ENCODE peak calls at places on chromosomes 2 and 18, in seven cellular contexts. E is upper lobe of right lung, O is spleen, F is psoas muscle, R is stomach, J is fibroblast of lung, N is transverse colon. B is an unnamed sample.
A peak's percentile ranks its signal among the peaks of the same experiment; 100 is the strongest.

GRCh38 chr2:96374211-96374951 is 38.8 kb downstream of the NCAPH start:
- DNase-seq in R (peak; percentile 83), O (no peak), J (peak; percentile 28), E (no peak), F (no peak), N (peak; percentile 36), B (no peak)

GRCh38 chr2:136117909-136118818 is at the start of gene CXCR4:
- DNase-seq in J (peak; percentile 23), R (peak; percentile 80), O (peak; percentile 98), E (peak; percentile 91), N (peak; percentile 83), F (peak; percentile 79), B (peak; percentile 91)

GRCh38 chr18:21489119-21489750 is 111.3 kb downstream of the ESCO1 start:
- DNase-seq in J (peak; percentile 41), N (peak; percentile 47), O (no peak), F (no peak), E (no peak), R (peak; percentile 45), B (no peak)

GRCh38 chr2:105369777-105370690 is 28.8 kb downstream of the FHL2 start:
- DNase-seq in N (peak; percentile 92), J (peak; percentile 80), R (peak; percentile 93), E (peak; percentile 90), F (peak; percentile 93), O (peak; percentile 94), B (peak; percentile 72)

GRCh38 chr2:179746982-179747381 is 114.4 kb downstream of the ZNF385B start:
- DNase-seq in N (no peak), O (no peak), R (no peak), F (no peak), E (no peak), J (no peak), B (no peak)

GRCh38 chr2:134498654-134499053 is 220.1 kb downstream of the TMEM163 start:
- DNase-seq in F (no peak), O (no peak), E (no peak), N (no peak), R (no peak), J (no peak), B (no peak)

GRCh38 chr18:70397259-70397925 is 108.5 kb downstream of the SOCS6 start:
- DNase-seq in R (no peak), N (no peak), F (no peak), E (no peak), J (peak; percentile 33), O (no peak), B (no peak)

GRCh38 chr18:75526038-75526437 is 98.5 kb upstream of the SMIM21 start:
- DNase-seq in E (no peak), R (no peak), J (no peak), F (no peak), N (no peak), O (no peak), B (no peak)

GRCh38 chr2:190678444-190679162 is 29.7 kb downstream of the NAB1 start:
- DNase-seq in F (no peak), J (peak; percentile 58), N (no peak), O (no peak), E (no peak), R (no peak), B (no peak)

GRCh38 chr2:233469261-233470006 is 97.1 kb downstream of the USP40 start:
- DNase-seq in R (peak; percentile 62), F (peak; percentile 81), N (peak; percentile 25), J (no peak), O (no peak), E (peak; percentile 64), B (no peak)

GRCh38 chr2:218716070-218716469 is 5.4 kb downstream of the TTLL4 start:
- DNase-seq in J (peak; percentile 64), O (no peak), R (no peak), F (no peak), N (no peak), E (no peak), B (no peak)

GRCh38 chr2:71526975-71527374 is 73.6 kb downstream of the DYSF start:
- DNase-seq in J (no peak), N (no peak), F (no peak), E (peak; percentile 13), O (no peak), R (no peak), B (no peak)

GRCh38 chr2:62736899-62737559 is 31.5 kb downstream of the EHBP1 start:
- DNase-seq in E (no peak), R (no peak), F (no peak), J (no peak), O (no peak), N (no peak), B (no peak)

GRCh38 chr2:71812736-71813135 is 334.9 kb downstream of the CYP26B1 start:
- DNase-seq in F (no peak), E (no peak), O (no peak), N (no peak), J (no peak), R (no peak), B (no peak)

GRCh38 chr2:186575302-186575701 is 14.6 kb upstream of the ITGAV start:
- DNase-seq in O (no peak), E (no peak), F (no peak), R (no peak), J (peak; percentile 99), N (no peak), B (no peak)

GRCh38 chr2:32489061-32489460 is 132.2 kb downstream of the BIRC6 start:
- DNase-seq in F (no peak), O (no peak), J (no peak), R (no peak), E (no peak), N (no peak), B (no peak)

GRCh38 chr2:9844581-9844980 is 1.3 kb downstream of the TAF1B start:
- DNase-seq in E (no peak), N (no peak), J (peak; percentile 55), O (no peak), R (no peak), F (no peak), B (no peak)

GRCh38 chr2:37819228-37819627 is 105.9 kb upstream of the RMDN2 start:
- DNase-seq in O (no peak), J (peak; percentile 95), E (no peak), N (no peak), F (no peak), R (no peak), B (no peak)

GRCh38 chr2:42823744-42824453 is 31.5 kb upstream of the HAAO start:
- DNase-seq in F (no peak), J (peak; percentile 48), E (no peak), O (peak; percentile 52), N (no peak), R (no peak), B (no peak)

GRCh38 chr2:106869512-106870276 is 16.3 kb downstream of the ST6GAL2 start:
- DNase-seq in F (no peak), E (no peak), O (no peak), R (no peak), J (no peak), N (no peak), B (no peak)

GRCh38 chr2:1623906-1624445 is 120.3 kb downstream of the PXDN start:
- DNase-seq in E (peak; percentile 35), F (no peak), N (no peak), O (peak; percentile 58), J (no peak), R (no peak), B (no peak)

GRCh38 chr2:241636983-241637232 is at the start of gene THAP4:
- DNase-seq in R (peak; percentile 74), J (no peak), F (no peak), E (peak; percentile 90), O (peak; percentile 93), N (peak; percentile 72), B (no peak)

GRCh38 chr2:173963323-173963816 is 1.8 kb downstream of the SP3 start:
- DNase-seq in J (peak; percentile 72), R (no peak), O (no peak), N (peak; percentile 46), F (no peak), E (no peak), B (no peak)

GRCh38 chr2:37560863-37561614 is 110.4 kb downstream of the CDC42EP3 start:
- DNase-seq in N (no peak), R (no peak), J (peak; percentile 50), E (no peak), O (no peak), F (no peak), B (no peak)

GRCh38 chr18:44715841-44716240 is 35.2 kb downstream of the SETBP1 start:
- DNase-seq in E (no peak), N (no peak), F (no peak), J (peak; percentile 41), R (no peak), O (no peak), B (no peak)

GRCh38 chr2:85662899-85663683 is 4.9 kb downstream of the SFTPB start:
- DNase-seq in R (no peak), N (no peak), E (no peak), J (peak; percentile 97), O (no peak), F (no peak), B (no peak)

GRCh38 chr18:34115409-34116081 is 109.2 kb downstream of the NOL4 start:
- DNase-seq in F (no peak), O (no peak), R (no peak), N (no peak), E (no peak), J (peak; percentile 61), B (no peak)

GRCh38 chr2:144785253-144785652 is 265.3 kb upstream of the ZEB2 start:
- DNase-seq in O (no peak), F (no peak), N (no peak), E (peak; percentile 31), R (no peak), J (no peak), B (no peak)

GRCh38 chr2:144776766-144777165 is 256.8 kb upstream of the ZEB2 start:
- DNase-seq in N (no peak), F (no peak), J (peak; percentile 33), R (no peak), O (no peak), E (no peak), B (no peak)

DNA sequence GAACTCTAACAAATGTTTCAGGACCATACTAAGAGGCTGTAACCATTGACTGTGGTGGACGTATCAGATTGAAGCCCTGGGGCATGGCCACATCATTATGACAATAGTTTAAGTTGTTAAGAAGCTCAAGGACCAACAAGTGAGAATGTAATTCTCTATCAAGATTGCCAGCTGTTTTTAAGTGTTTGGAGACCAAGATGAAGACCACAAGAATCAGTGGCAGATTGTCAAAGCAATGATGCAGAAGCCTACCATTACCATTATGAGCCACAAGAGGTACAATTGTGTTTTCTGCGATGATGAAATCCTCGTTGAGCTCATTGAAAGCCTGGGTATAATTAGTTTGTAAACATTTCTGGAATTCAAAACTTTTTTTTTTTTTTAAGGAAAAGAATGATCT is 261.1 kb upstream of the ZEB2 start:
- DNase-seq in R (no peak), E (no peak), O (no peak), F (no peak), N (no peak), J (peak; percentile 11), B (no peak)
- H3K27ac ChIP-seq in R (no peak overlapping the region), E (no peak overlapping the region), O (no peak overlapping the region), F (no peak overlapping the region), N (no peak overlapping the region), J (no peak overlapping the region), B (no peak overlapping the region)

GRCh38 chr2:162256621-162257020 is 13.4 kb upstream of the FAP start:
- DNase-seq in J (peak; percentile 72), R (no peak), N (no peak), O (no peak), F (no peak), E (no peak), B (no peak)
- H3K4me1 ChIP-seq in J (peaks cover 17% of the 10 kb centered on the region), R (peaks cover 5% of the 10 kb centered on the region), N (peaks cover 4% of the 10 kb centered on the region), O (peaks cover 5% of the 10 kb centered on the region), F (no peaks in the 10 kb centered on the region), E (peaks cover 11% of the 10 kb centered on the region), B (peaks cover 3% of the 10 kb centered on the region)

GRCh38 chr2:118854507-118855300 is 7.3 kb upstream of the EN1 start:
- DNase-seq in N (no peak), O (no peak), F (no peak), E (no peak), R (no peak), J (no peak), B (no peak)
- H3K27me3 ChIP-seq in N (peaks cover 100% of the 10 kb centered on the region), O (peaks cover 100% of the 10 kb centered on the region), F (no peaks in the 10 kb centered on the region), E (peaks cover 99% of the 10 kb centered on the region), R (peaks cover 97% of the 10 kb centered on the region), J (peaks cover 96% of the 10 kb centered on the region), B (peaks cover 78% of the 10 kb centered on the region)

GRCh38 chr2:99476629-99477028 is 13.2 kb downstream of the REV1 start:
- DNase-seq in O (no peak), F (no peak), R (no peak), E (no peak), N (no peak), J (no peak), B (no peak)
- H3K27ac ChIP-seq in O (no peak overlapping the region), F (no peak overlapping the region), R (peak overlapping the region; percentile 82), E (no peak overlapping the region), N (no peak overlapping the region), J (no peak overlapping the region), B (no peak overlapping the region)